ENCODE peak calls at places on chromosomes 6 and 20, in five cellular contexts. Z is pancreas, G is breast epithelium, E is kidney, J is psoas muscle. N is an unnamed sample.
A peak's percentile ranks its signal among the peaks of the same experiment; 100 is the strongest.

GRCh38 chr6:108029226-108029921 is 45.2 kb downstream of the OSTM1 start:
- DNase-seq in Z (no peak), G (no peak), E (no peak), J (no peak), N (no peak)

GRCh38 chr6:1686117-1687098 is 76.7 kb downstream of the FOXC1 start:
- DNase-seq in Z (no peak), G (no peak), E (no peak), J (peak; percentile 23), N (no peak)

GRCh38 chr6:161418458-161418945 is 144.6 kb upstream of the AGPAT4 start:
- DNase-seq in Z (peak; percentile 60), G (no peak), E (no peak), J (no peak), N (no peak)

GRCh38 chr6:131197716-131198115 is 62.4 kb downstream of the AKAP7 start:
- DNase-seq in Z (no peak), G (no peak), E (no peak), J (no peak), N (no peak)

GRCh38 chr20:1456300-1456699 is 10.3 kb downstream of the NSFL1C start:
- DNase-seq in Z (no peak), G (no peak), E (no peak), J (no peak), N (no peak)

GRCh38 chr6:72672906-72673305 is 51.0 kb downstream of the KCNQ5 start:
- DNase-seq in Z (no peak), G (no peak), E (no peak), J (no peak), N (no peak)

GRCh38 chr20:48897298-48898044 is 24.0 kb upstream of the ARFGEF2 start:
- DNase-seq in Z (no peak), G (no peak), E (no peak), J (no peak), N (peak; percentile 80)

GRCh38 chr6:125027287-125027686 is 65.0 kb downstream of the RNF217 start:
- DNase-seq in Z (no peak), G (no peak), E (no peak), J (no peak), N (no peak)

GRCh38 chr6:113476937-113477839 is 380.0 kb upstream of the MARCKS start:
- DNase-seq in Z (no peak), G (no peak), E (no peak), J (no peak), N (no peak)

GRCh38 chr6:32551410-32551809 is 21.3 kb upstream of the HLA-DRB5 start:
- DNase-seq in Z (no peak), G (no peak), E (no peak), J (no peak), N (no peak)

GRCh38 chr6:28896505-28897392 is 27.0 kb downstream of the TRIM27 start:
- DNase-seq in Z (peak; percentile 62), G (peak; percentile 71), E (peak; percentile 86), J (peak; percentile 54), N (peak; percentile 74)

GRCh38 chr20:35093245-35093884 is 758 bp upstream of the TRPC4AP start:
- DNase-seq in Z (no peak), G (no peak), E (no peak), J (no peak), N (peak; percentile 47)

GRCh38 chr20:62621251-62622110 is 20.8 kb upstream of the SLCO4A1 start:
- DNase-seq in Z (no peak), G (no peak), E (peak; percentile 91), J (no peak), N (no peak)
- H3K4me1 ChIP-seq in Z (peaks cover 16% of the 10 kb centered on the region), G (peaks cover 20% of the 10 kb centered on the region), E (peaks cover 18% of the 10 kb centered on the region), J (peaks cover 27% of the 10 kb centered on the region), N (peaks cover 42% of the 10 kb centered on the region)

GRCh38 chr20:62363920-62364851 is 2.9 kb downstream of the LAMA5 start:
- DNase-seq in Z (no peak), G (no peak), E (peak; percentile 79), J (peak; percentile 46), N (peak; percentile 62)

GRCh38 chr20:62360854-62361798 is 6.0 kb downstream of the LAMA5 start:
- DNase-seq in Z (peak; percentile 27), G (no peak), E (peak; percentile 86), J (peak; percentile 29), N (no peak)

GRCh38 chr20:62362590-62362940 is 4.5 kb downstream of the LAMA5 start:
- DNase-seq in Z (no peak), G (no peak), E (no peak), J (no peak), N (no peak)

GRCh38 chr20:62362991-62363919 is 3.9 kb downstream of the LAMA5 start:
- DNase-seq in Z (peak; percentile 24), G (no peak), E (peak; percentile 74), J (peak; percentile 12), N (no peak)

GRCh38 chr20:62361799-62362589 is 5.1 kb downstream of the LAMA5 start:
- DNase-seq in Z (peak; percentile 72), G (peak; percentile 67), E (peak; percentile 91), J (peak; percentile 14), N (no peak)
- H3K4me1 ChIP-seq in Z (peaks cover 11% of the 10 kb centered on the region), G (peaks cover 53% of the 10 kb centered on the region), E (peaks cover 33% of the 10 kb centered on the region), J (peaks cover 63% of the 10 kb centered on the region), N (peaks cover 71% of the 10 kb centered on the region)

GRCh38 chr6:110878751-110879539 is 4.4 kb downstream of the AMD1 start:
- DNase-seq in Z (no peak), G (no peak), E (no peak), J (no peak), N (peak; percentile 38)

GRCh38 chr6:110881929-110882629 is 7.5 kb downstream of the AMD1 start:
- DNase-seq in Z (no peak), G (no peak), E (no peak), J (no peak), N (no peak)

GRCh38 chr6:110877569-110877968 is 3.0 kb downstream of the AMD1 start:
- DNase-seq in Z (no peak), G (no peak), E (no peak), J (no peak), N (no peak)

GRCh38 chr6:110882824-110883554 is 8.4 kb downstream of the AMD1 start:
- DNase-seq in Z (no peak), G (no peak), E (no peak), J (no peak), N (no peak)

GRCh38 chr6:110880651-110881050 is 6.1 kb downstream of the AMD1 start:
- DNase-seq in Z (no peak), G (no peak), E (no peak), J (no peak), N (no peak)
- H3K4me1 ChIP-seq in Z (peaks cover 40% of the 10 kb centered on the region), G (peaks cover 8% of the 10 kb centered on the region), E (peaks cover 28% of the 10 kb centered on the region), J (peaks cover 69% of the 10 kb centered on the region), N (peaks cover 78% of the 10 kb centered on the region)

DNA sequence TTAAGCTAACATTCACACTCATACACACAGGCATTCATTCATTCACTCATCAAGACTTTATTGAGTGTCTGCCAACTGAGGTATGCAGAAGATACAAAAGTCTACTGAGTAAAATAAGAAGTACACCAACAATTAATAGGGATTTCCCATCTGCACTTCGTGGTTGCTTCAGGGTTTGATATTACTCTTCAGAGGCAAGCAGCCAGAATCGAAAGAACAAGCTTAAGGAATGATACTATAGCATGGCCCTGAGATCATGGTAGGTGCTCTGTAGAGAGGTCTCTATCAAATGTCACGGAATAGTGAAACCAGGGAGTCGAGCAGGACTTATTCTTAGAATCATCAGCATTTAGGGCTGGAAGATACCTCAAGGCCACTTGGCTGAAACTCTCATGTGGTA is 135.4 kb downstream of the NRN1 start:
- DNase-seq in Z (no peak), G (no peak), E (no peak), J (no peak), N (no peak)
- H3K4me1 ChIP-seq in Z (no peaks in the 10 kb centered on the region), G (no peaks in the 10 kb centered on the region), E (no peaks in the 10 kb centered on the region), J (no peaks in the 10 kb centered on the region), N (no peaks in the 10 kb centered on the region)

DNA sequence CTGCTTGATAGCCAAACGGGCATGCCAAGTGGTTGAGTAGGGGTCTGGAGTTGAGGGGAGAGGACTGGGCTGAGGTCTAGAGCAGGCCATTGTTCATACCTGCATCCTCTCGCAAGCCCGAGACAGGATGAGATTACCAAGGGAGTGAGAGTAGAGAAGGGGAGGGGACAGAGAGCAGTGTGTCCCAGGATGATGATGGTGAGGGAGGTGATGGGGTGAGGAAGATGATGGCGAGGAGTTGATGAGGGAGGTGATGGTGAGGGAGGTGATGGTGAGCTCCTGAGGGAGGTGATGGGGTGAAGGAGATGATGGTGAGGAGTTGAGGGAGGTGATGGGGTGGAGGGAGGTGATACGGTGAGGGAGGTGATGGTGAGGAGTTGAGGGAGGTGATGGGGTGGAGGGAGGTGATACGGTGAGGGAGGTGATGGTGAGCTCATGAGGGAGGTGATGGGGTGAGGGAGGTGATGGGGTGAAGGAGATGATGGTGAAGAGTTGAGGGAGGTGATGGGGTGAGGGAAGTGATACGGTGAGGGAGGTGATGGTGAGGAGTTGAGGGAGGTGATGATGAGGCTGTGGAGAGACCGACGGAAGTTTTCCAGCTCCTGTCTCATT is 6.4 kb downstream of the TMEM181 start:
- DNase-seq in Z (no peak), G (no peak), E (peak; percentile 25), J (no peak), N (no peak)
- H3K4me1 ChIP-seq in Z (peaks cover 27% of the 10 kb centered on the region), G (no peaks in the 10 kb centered on the region), E (no peaks in the 10 kb centered on the region), J (peaks cover 8% of the 10 kb centered on the region), N (peaks cover 9% of the 10 kb centered on the region)